ENCODE peak calls at places on chromosomes 16 and 17, in nine cellular contexts. K, A, P, T, I, X, U, L and J are unnamed samples.

GRCh38 chr16:87431926-87432325 is 39.8 kb downstream of the MAP1LC3B start:
- DNase-seq in K (no peak), A (peak), P (no peak), T (no peak), I (no peak), X (no peak), U (no peak), L (no peak), J (no peak)

GRCh38 chr17:8894189-8894611 is 26.7 kb upstream of the PIK3R6 start:
- DNase-seq in K (no peak), A (no peak), P (no peak), T (no peak), I (no peak), X (no peak), U (no peak), L (peak), J (no peak)

GRCh38 chr16:83994087-83994486 is 26.0 kb downstream of the NECAB2 start:
- DNase-seq in K (no peak), A (peak), P (no peak), T (no peak), I (no peak), X (no peak), U (no peak), L (no peak), J (no peak)

GRCh38 chr17:68482576-68483001 is 25.3 kb upstream of the WIPI1 start:
- DNase-seq in K (no peak), A (no peak), P (no peak), T (no peak), I (no peak), X (no peak), U (no peak), L (no peak), J (no peak)

GRCh38 chr16:88378836-88379693 is 3.7 kb upstream of the ZNF469 start:
- DNase-seq in K (no peak), A (no peak), P (no peak), T (no peak), I (no peak), X (no peak), U (no peak), L (no peak), J (no peak)

GRCh38 chr17:29514792-29515191 is 52.0 kb downstream of the ABHD15 start:
- DNase-seq in K (no peak), A (peak), P (no peak), T (no peak), I (no peak), X (no peak), U (no peak), L (no peak), J (no peak)

GRCh38 chr17:78862073-78863023 is 21.7 kb upstream of the USP36 start:
- DNase-seq in K (no peak), A (peak), P (peak), T (no peak), I (peak), X (no peak), U (no peak), L (no peak), J (no peak)

GRCh38 chr16:1154291-1154886 is 1.5 kb downstream of the CACNA1H start:
- DNase-seq in K (no peak), A (no peak), P (no peak), T (no peak), I (no peak), X (no peak), U (no peak), L (no peak), J (no peak)

GRCh38 chr17:81479672-81480071 is 32.9 kb downstream of the ACTG1 start:
- DNase-seq in K (no peak), A (no peak), P (no peak), T (no peak), I (no peak), X (no peak), U (no peak), L (no peak), J (no peak)

GRCh38 chr16:85667841-85668413 is 20.8 kb downstream of the GINS2 start:
- DNase-seq in K (no peak), A (no peak), P (no peak), T (no peak), I (no peak), X (no peak), U (no peak), L (no peak), J (no peak)

GRCh38 chr16:62648256-62648655 is 612.0 kb upstream of the CDH8 start:
- DNase-seq in K (no peak), A (no peak), P (no peak), T (no peak), I (no peak), X (no peak), U (no peak), L (no peak), J (no peak)

GRCh38 chr17:4130715-4131114 is 12.1 kb downstream of the ZZEF1 start:
- DNase-seq in K (no peak), A (peak), P (no peak), T (no peak), I (no peak), X (no peak), U (no peak), L (no peak), J (no peak)

GRCh38 chr17:51572115-51572514 is 311.8 kb downstream of the UTP18 start:
- DNase-seq in K (no peak), A (no peak), P (no peak), T (no peak), I (no peak), X (no peak), U (no peak), L (no peak), J (no peak)

GRCh38 chr17:29074488-29074887 is 31.5 kb downstream of the PIPOX start:
- DNase-seq in K (no peak), A (no peak), P (no peak), T (no peak), I (no peak), X (no peak), U (no peak), L (no peak), J (no peak)

GRCh38 chr16:83676056-83676455 is 131.7 kb upstream of the HSBP1 start:
- DNase-seq in K (no peak), A (no peak), P (no peak), T (no peak), I (no peak), X (no peak), U (no peak), L (peak), J (no peak)

GRCh38 chr17:7846063-7846735 is 8.7 kb upstream of the TMEM88 start:
- DNase-seq in K (no peak), A (no peak), P (no peak), T (no peak), I (no peak), X (no peak), U (no peak), L (no peak), J (no peak)

GRCh38 chr16:87684106-87684677 is 81.6 kb downstream of the KLHDC4 start:
- DNase-seq in K (no peak), A (no peak), P (no peak), T (no peak), I (no peak), X (no peak), U (no peak), L (no peak), J (no peak)

GRCh38 chr16:59210955-59211541 is 476.9 kb upstream of the GOT2 start:
- DNase-seq in K (no peak), A (peak), P (peak), T (no peak), I (no peak), X (no peak), U (no peak), L (no peak), J (no peak)

GRCh38 chr16:51624083-51624775 is 473.2 kb upstream of the SALL1 start:
- DNase-seq in K (no peak), A (peak), P (no peak), T (no peak), I (no peak), X (no peak), U (no peak), L (no peak), J (no peak)

GRCh38 chr16:65409505-65409904 is 287.6 kb upstream of the CDH11 start:
- DNase-seq in K (no peak), A (peak), P (no peak), T (no peak), I (no peak), X (no peak), U (no peak), L (no peak), J (no peak)

GRCh38 chr16:268141-269053 is 7.3 kb downstream of the RGS11 start:
- DNase-seq in K (no peak), A (no peak), P (no peak), T (no peak), I (no peak), X (no peak), U (no peak), L (no peak), J (no peak)

GRCh38 chr16:54287758-54288591 is 1.4 kb upstream of the IRX3 start:
- DNase-seq in K (no peak), A (no peak), P (no peak), T (no peak), I (no peak), X (no peak), U (no peak), L (no peak), J (no peak)

GRCh38 chr16:86239381-86239780 is 270.9 kb upstream of the FOXF1 start:
- DNase-seq in K (no peak), A (no peak), P (no peak), T (no peak), I (no peak), X (no peak), U (no peak), L (peak), J (no peak)

GRCh38 chr17:82410014-82410716 is 8.0 kb upstream of the HEXD start:
- DNase-seq in K (no peak), A (no peak), P (no peak), T (no peak), I (no peak), X (no peak), U (no peak), L (no peak), J (no peak)

GRCh38 chr17:74460996-74461395 is 5.4 kb upstream of the CD300A start:
- DNase-seq in K (no peak), A (no peak), P (no peak), T (no peak), I (no peak), X (no peak), U (no peak), L (no peak), J (no peak)

GRCh38 chr16:29726845-29727379 is 18.9 kb downstream of the C16orf54 start:
- DNase-seq in K (no peak), A (no peak), P (no peak), T (no peak), I (no peak), X (no peak), U (no peak), L (no peak), J (no peak)

GRCh38 chr16:30382398-30383015 is at the start of gene SEPTIN1:
- DNase-seq in K (no peak), A (no peak), P (no peak), T (no peak), I (no peak), X (peak), U (peak), L (no peak), J (peak)

GRCh38 chr16:68091604-68092261 is 6.6 kb downstream of the NFATC3 start:
- DNase-seq in K (peak), A (peak), P (peak), T (no peak), I (no peak), X (no peak), U (no peak), L (no peak), J (no peak)

GRCh38 chr16:49437344-49437743 is 63.7 kb downstream of the C16orf78 start:
- DNase-seq in K (no peak), A (no peak), P (no peak), T (no peak), I (no peak), X (no peak), U (no peak), L (no peak), J (no peak)

GRCh38 chr17:31494259-31495048 is 103.0 kb downstream of the RAB11FIP4 start:
- DNase-seq in K (no peak), A (no peak), P (no peak), T (no peak), I (no peak), X (peak), U (peak), L (no peak), J (peak)

GRCh38 chr17:42653179-42654124 is 5.6 kb upstream of the TUBG2 start:
- DNase-seq in K (no peak), A (peak), P (no peak), T (no peak), I (no peak), X (no peak), U (no peak), L (no peak), J (no peak)

GRCh38 chr16:83409347-83409746 is 398.4 kb upstream of the HSBP1 start:
- DNase-seq in K (no peak), A (no peak), P (no peak), T (no peak), I (no peak), X (no peak), U (no peak), L (no peak), J (no peak)

GRCh38 chr16:57617604-57618111 is 10.8 kb upstream of the ADGRG1 start:
- DNase-seq in K (no peak), A (no peak), P (no peak), T (no peak), I (no peak), X (no peak), U (no peak), L (peak), J (no peak)

GRCh38 chr17:73743802-73744201 is 99.6 kb upstream of the SDK2 start:
- DNase-seq in K (no peak), A (no peak), P (no peak), T (no peak), I (no peak), X (no peak), U (no peak), L (no peak), J (no peak)

GRCh38 chr17:82924812-82925211 is 85.0 kb upstream of the ZNF750 start:
- DNase-seq in K (no peak), A (no peak), P (no peak), T (no peak), I (no peak), X (no peak), U (no peak), L (no peak), J (no peak)

GRCh38 chr16:72400257-72401078 is 228.5 kb upstream of the PMFBP1 start:
- DNase-seq in K (peak), A (peak), P (peak), T (no peak), I (no peak), X (peak), U (peak), L (no peak), J (peak)

GRCh38 chr17:10018461-10018891 is 113.4 kb upstream of the RCVRN start:
- DNase-seq in K (no peak), A (no peak), P (no peak), T (no peak), I (no peak), X (peak), U (no peak), L (no peak), J (peak)

GRCh38 chr17:77516902-77517301 is 376.1 kb downstream of the SEC14L1 start:
- DNase-seq in K (no peak), A (peak), P (no peak), T (no peak), I (no peak), X (no peak), U (peak), L (no peak), J (no peak)